ENCODE peak calls at places on chromosome 21, in six cellular contexts. K, C, Q, V, Y and X are unnamed samples.

GRCh38 chr21:39153842-39154241 is 29.4 kb downstream of the PSMG1 start:
- DNase-seq in K (no peak), C (no peak), Q (no peak), V (no peak), Y (no peak), X (no peak)

GRCh38 chr21:39422468-39423241 is 22.9 kb downstream of the LCA5L start:
- DNase-seq in K (no peak), C (no peak), Q (no peak), V (no peak), Y (no peak), X (no peak)

GRCh38 chr21:38126677-38127271 is 130.0 kb upstream of the KCNJ15 start:
- DNase-seq in K (peak; percentile 5), C (peak; percentile 17), Q (peak; percentile 43), V (peak; percentile 21), Y (peak; percentile 23), X (peak; percentile 23)

GRCh38 chr21:33452362-33452761 is 27.4 kb downstream of the TMEM50B start:
- DNase-seq in K (no peak), C (no peak), Q (no peak), V (no peak), Y (no peak), X (no peak)

GRCh38 chr21:40575983-40576382 is 271.0 kb downstream of the DSCAM start:
- DNase-seq in K (no peak), C (no peak), Q (no peak), V (no peak), Y (no peak), X (no peak)

GRCh38 chr21:40210251-40210650 is 343.0 kb downstream of the PCP4 start:
- DNase-seq in K (no peak), C (no peak), Q (no peak), V (no peak), Y (no peak), X (no peak)

GRCh38 chr21:39676054-39676771 is 63.5 kb downstream of the B3GALT5 start:
- DNase-seq in K (no peak), C (no peak), Q (no peak), V (no peak), Y (peak; percentile 26), X (peak; percentile 26)

GRCh38 chr21:32475162-32475812 is 62.8 kb downstream of the EVA1C start:
- DNase-seq in K (no peak), C (no peak), Q (no peak), V (no peak), Y (no peak), X (peak; percentile 27)

GRCh38 chr21:19566975-19567374 is 1163.4 kb upstream of the TMPRSS15 start:
- DNase-seq in K (no peak), C (no peak), Q (no peak), V (no peak), Y (no peak), X (no peak)

DNA sequence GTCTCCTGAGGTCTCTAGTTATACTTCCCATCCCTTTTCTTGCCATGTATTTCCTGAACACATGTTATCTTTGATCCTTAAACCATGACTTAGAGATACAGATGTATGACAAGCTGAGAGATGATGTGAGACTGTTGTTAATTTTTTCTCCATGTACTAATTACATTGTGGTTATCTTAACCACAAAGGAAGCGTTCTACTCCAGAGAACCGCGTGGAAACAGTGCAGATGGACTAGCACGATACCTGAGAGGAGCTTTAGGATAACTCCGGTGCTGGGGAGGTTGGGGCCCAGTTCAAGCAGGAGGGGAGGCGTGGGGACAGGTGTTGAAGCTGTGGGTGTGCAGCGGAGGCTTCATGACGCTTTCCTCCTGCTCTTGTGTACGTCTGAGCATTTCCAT is 17.5 kb downstream of the PDE9A start:
- DNase-seq in K (no peak), C (no peak), Q (no peak), V (no peak), Y (no peak), X (no peak)
- H3K4me3 ChIP-seq in K (no peak overlapping the region), C (no peak overlapping the region), Q (no peak overlapping the region), V (no peak overlapping the region), Y (no peak overlapping the region), X (no peak overlapping the region)

DNA sequence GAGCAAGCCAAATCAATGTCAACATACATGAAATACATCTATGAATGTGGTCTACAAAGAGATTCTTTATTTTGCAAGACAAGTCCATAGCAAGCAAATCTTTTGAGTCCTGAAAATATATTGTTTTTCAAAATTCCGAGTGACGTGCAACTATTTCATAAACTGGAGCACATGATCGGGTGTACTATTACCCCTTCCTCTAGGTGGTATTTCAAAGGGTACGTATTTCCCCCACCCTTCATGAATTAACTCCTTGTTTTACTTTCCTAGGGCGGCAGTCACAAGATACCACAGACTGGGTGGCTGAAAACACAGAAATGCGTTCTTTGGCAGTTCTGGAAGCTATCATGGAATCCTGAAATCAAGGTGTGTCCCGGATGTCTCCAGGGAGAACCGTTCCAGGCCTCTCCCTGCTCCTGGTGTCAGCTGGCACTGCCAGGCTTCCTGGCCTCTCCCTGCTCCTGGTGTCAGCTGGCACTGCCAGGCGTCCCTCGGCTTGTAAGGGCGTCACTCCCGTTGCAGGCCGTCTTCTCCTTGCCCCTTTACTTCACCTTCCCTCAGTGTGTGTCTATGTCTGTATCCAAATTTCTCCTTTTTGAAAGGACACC is 55.3 kb downstream of the RIPK4 start:
- DNase-seq in K (no peak), C (no peak), Q (no peak), V (no peak), Y (no peak), X (no peak)
- H3K4me3 ChIP-seq in K (no peak overlapping the region), C (no peak overlapping the region), Q (no peak overlapping the region), V (no peak overlapping the region), Y (no peak overlapping the region), X (no peak overlapping the region)

DNA sequence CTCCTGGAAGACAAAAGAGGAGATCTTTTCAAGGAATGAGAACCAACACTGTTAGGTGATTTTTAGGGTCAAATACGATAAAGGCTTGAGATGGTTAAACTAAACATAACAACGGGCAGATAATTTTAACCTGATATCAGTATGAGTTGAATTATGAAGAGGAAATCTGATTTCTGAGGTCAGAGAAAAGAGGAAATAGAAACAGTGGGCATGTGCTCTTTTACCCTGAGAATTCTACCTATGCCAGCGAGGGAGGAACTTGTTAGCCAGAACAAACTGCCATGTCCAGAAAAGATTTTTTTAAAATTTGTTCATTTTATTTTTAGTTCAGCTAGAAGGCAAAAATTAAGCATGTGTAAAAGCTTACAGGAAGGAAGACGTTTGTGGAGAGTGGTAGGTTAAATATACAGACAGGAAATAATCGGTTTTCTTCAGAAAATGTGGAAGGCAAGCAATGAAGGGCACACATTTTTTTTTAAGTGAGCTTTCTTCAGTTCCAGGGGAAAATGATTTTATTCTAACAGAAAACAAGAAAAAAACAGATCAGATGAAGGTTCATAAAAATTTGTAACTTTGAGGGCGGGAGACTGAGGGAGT is 1745.3 kb downstream of the MRPL39 start:
- DNase-seq in K (no peak), C (no peak), Q (no peak), V (no peak), Y (no peak), X (no peak)
- H3K4me3 ChIP-seq in K (no peak overlapping the region), C (no peak overlapping the region), Q (no peak overlapping the region), V (no peak overlapping the region), Y (no peak overlapping the region), X (no peak overlapping the region)

GRCh38 chr21:14762734-14763694 is 216.9 kb upstream of the SAMSN1 start:
- DNase-seq in K (peak; percentile 77), C (peak; percentile 5), Q (no peak), V (no peak), Y (no peak), X (no peak)

GRCh38 chr21:14759285-14759684 is 213.2 kb upstream of the SAMSN1 start:
- DNase-seq in K (no peak), C (no peak), Q (no peak), V (no peak), Y (no peak), X (no peak)

GRCh38 chr21:14763695-14764064 is 217.6 kb upstream of the SAMSN1 start:
- DNase-seq in K (no peak), C (no peak), Q (no peak), V (no peak), Y (no peak), X (no peak)

GRCh38 chr21:14758849-14759248 is 212.7 kb upstream of the SAMSN1 start:
- DNase-seq in K (no peak), C (no peak), Q (no peak), V (no peak), Y (no peak), X (no peak)

GRCh38 chr21:14762309-14762708 is 216.2 kb upstream of the SAMSN1 start:
- DNase-seq in K (no peak), C (no peak), Q (no peak), V (no peak), Y (no peak), X (no peak)
- H3K4me3 ChIP-seq in K (no peak overlapping the region), C (no peak overlapping the region), Q (peak overlapping the region; percentile 4), V (no peak overlapping the region), Y (peak overlapping the region; percentile 30), X (no peak overlapping the region)

DNA sequence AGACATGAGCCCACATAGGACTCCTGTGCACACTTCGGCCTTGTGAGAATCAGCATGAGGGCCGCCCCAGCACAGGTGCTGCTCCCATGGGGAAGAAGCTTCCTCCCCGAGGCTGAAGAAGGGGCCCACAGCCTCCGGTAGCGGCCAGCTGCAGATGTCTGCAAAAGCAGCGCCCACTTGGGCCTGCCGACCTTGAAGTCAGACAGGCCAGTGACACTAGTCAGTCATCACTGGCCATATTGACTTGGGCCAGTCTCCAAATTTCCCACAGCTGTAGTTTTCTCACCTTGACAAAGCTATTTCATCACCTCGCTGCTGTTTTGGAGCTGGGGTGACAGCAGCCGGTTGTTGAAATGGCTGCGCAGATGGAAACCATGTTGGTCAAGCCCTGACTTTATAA is 83.0 kb downstream of the RIPK4 start:
- DNase-seq in K (no peak), C (no peak), Q (no peak), V (no peak), Y (no peak), X (no peak)
- H3K4me3 ChIP-seq in K (no peak overlapping the region), C (no peak overlapping the region), Q (no peak overlapping the region), V (no peak overlapping the region), Y (no peak overlapping the region), X (no peak overlapping the region)

GRCh38 chr21:45383615-45384201 is 21.3 kb upstream of the COL18A1 start:
- DNase-seq in K (no peak), C (no peak), Q (peak; percentile 29), V (peak; percentile 16), Y (peak; percentile 16), X (no peak)

GRCh38 chr21:45382698-45383000 is 22.3 kb upstream of the COL18A1 start:
- DNase-seq in K (no peak), C (no peak), Q (peak; percentile 18), V (no peak), Y (peak; percentile 8), X (no peak)

GRCh38 chr21:45381865-45382697 is 22.9 kb upstream of the COL18A1 start:
- DNase-seq in K (no peak), C (no peak), Q (peak; percentile 24), V (no peak), Y (peak; percentile 11), X (no peak)

GRCh38 chr21:45384656-45385548 is 20.1 kb upstream of the COL18A1 start:
- DNase-seq in K (no peak), C (no peak), Q (peak; percentile 19), V (peak; percentile 31), Y (peak; percentile 13), X (no peak)

GRCh38 chr21:45383111-45383614 is 21.8 kb upstream of the COL18A1 start:
- DNase-seq in K (no peak), C (no peak), Q (peak; percentile 16), V (peak; percentile 17), Y (peak; percentile 14), X (no peak)
- H3K4me3 ChIP-seq in K (no peak overlapping the region), C (no peak overlapping the region), Q (no peak overlapping the region), V (no peak overlapping the region), Y (no peak overlapping the region), X (no peak overlapping the region)